ENCODE peak calls at places on chromosome 5, in five cellular contexts. One of them, this sample, is unnamed.

GRCh38 chr5:35066260-35066795 is 18.6 kb upstream of the AGXT2 start:
- DNase-seq in lung: no peak
- DNase-seq in OCI-LY7: no peak
- DNase-seq in cardiac fibroblast: no peak
- DNase-seq in epithelial cell of esophagus: no peak
- DNase-seq in this sample: peak

GRCh38 chr5:169701910-169702451 is 64.9 kb downstream of the DOCK2 start:
- DNase-seq in OCI-LY7: peak
- DNase-seq in lung: no peak
- DNase-seq in epithelial cell of esophagus: peak
- DNase-seq in cardiac fibroblast: peak
- DNase-seq in this sample: no peak

GRCh38 chr5:175684931-175685330 is 27.1 kb downstream of the HRH2 start:
- DNase-seq in cardiac fibroblast: no peak
- DNase-seq in OCI-LY7: no peak
- DNase-seq in lung: no peak
- DNase-seq in epithelial cell of esophagus: no peak
- DNase-seq in this sample: no peak

GRCh38 chr5:156327306-156327705 is 342 bp downstream of the SGCD start:
- DNase-seq in lung: no peak
- DNase-seq in cardiac fibroblast: no peak
- DNase-seq in OCI-LY7: no peak
- DNase-seq in epithelial cell of esophagus: no peak
- DNase-seq in this sample: no peak

GRCh38 chr5:152631217-152631616 is 226.1 kb upstream of the NMUR2 start:
- DNase-seq in OCI-LY7: no peak
- DNase-seq in epithelial cell of esophagus: no peak
- DNase-seq in lung: no peak
- DNase-seq in cardiac fibroblast: no peak
- DNase-seq in this sample: no peak

GRCh38 chr5:151869843-151870242 is 54.8 kb downstream of the GLRA1 start:
- DNase-seq in OCI-LY7: no peak
- DNase-seq in lung: no peak
- DNase-seq in cardiac fibroblast: no peak
- DNase-seq in epithelial cell of esophagus: no peak
- DNase-seq in this sample: no peak

GRCh38 chr5:62029303-62029702 is 276.7 kb upstream of the KIF2A start:
- DNase-seq in OCI-LY7: no peak
- DNase-seq in cardiac fibroblast: peak
- DNase-seq in lung: no peak
- DNase-seq in epithelial cell of esophagus: peak
- DNase-seq in this sample: no peak

GRCh38 chr5:16615737-16616535 is 861 bp downstream of the RETREG1 start:
- DNase-seq in cardiac fibroblast: no peak
- DNase-seq in epithelial cell of esophagus: peak
- DNase-seq in lung: no peak
- DNase-seq in OCI-LY7: no peak
- DNase-seq in this sample: no peak

GRCh38 chr5:175878544-175879438 is 7.4 kb downstream of the CPLX2 start:
- DNase-seq in OCI-LY7: no peak
- DNase-seq in lung: no peak
- DNase-seq in epithelial cell of esophagus: no peak
- DNase-seq in cardiac fibroblast: no peak
- DNase-seq in this sample: no peak

GRCh38 chr5:172188893-172189692 is 1.1 kb upstream of the STK10 start:
- DNase-seq in lung: no peak
- DNase-seq in OCI-LY7: no peak
- DNase-seq in epithelial cell of esophagus: no peak
- DNase-seq in cardiac fibroblast: no peak
- DNase-seq in this sample: no peak

GRCh38 chr5:96175090-96175489 is 213.4 kb upstream of the ELL2 start:
- DNase-seq in OCI-LY7: peak
- DNase-seq in epithelial cell of esophagus: peak
- DNase-seq in lung: no peak
- DNase-seq in cardiac fibroblast: peak
- DNase-seq in this sample: no peak
- TF ChIP-seq CTCF in OCI-LY7: peak
- TF ChIP-seq CTCF in epithelial cell of esophagus: peak
- TF ChIP-seq CTCF in lung: no peak
- TF ChIP-seq CTCF in cardiac fibroblast: peak
- TF ChIP-seq CTCF in this sample: peak

GRCh38 chr5:116145416-116145815 is 60.6 kb downstream of the COMMD10 start:
- DNase-seq in cardiac fibroblast: no peak
- DNase-seq in lung: no peak
- DNase-seq in epithelial cell of esophagus: no peak
- DNase-seq in OCI-LY7: no peak
- DNase-seq in this sample: no peak

GRCh38 chr5:116144103-116144502 is 59.3 kb downstream of the COMMD10 start:
- DNase-seq in cardiac fibroblast: peak
- DNase-seq in lung: no peak
- DNase-seq in epithelial cell of esophagus: peak
- DNase-seq in OCI-LY7: no peak
- DNase-seq in this sample: no peak

GRCh38 chr5:116137544-116138378 is 52.9 kb downstream of the COMMD10 start:
- DNase-seq in OCI-LY7: peak
- DNase-seq in lung: no peak
- DNase-seq in epithelial cell of esophagus: peak
- DNase-seq in cardiac fibroblast: peak
- DNase-seq in this sample: peak

GRCh38 chr5:116142495-116142894 is 57.7 kb downstream of the COMMD10 start:
- DNase-seq in cardiac fibroblast: no peak
- DNase-seq in lung: no peak
- DNase-seq in OCI-LY7: no peak
- DNase-seq in epithelial cell of esophagus: no peak
- DNase-seq in this sample: no peak
- TF ChIP-seq CTCF in cardiac fibroblast: peak
- TF ChIP-seq CTCF in lung: no peak
- TF ChIP-seq CTCF in OCI-LY7: peak
- TF ChIP-seq CTCF in epithelial cell of esophagus: no peak
- TF ChIP-seq CTCF in this sample: no peak

GRCh38 chr5:127725673-127726072 is 22.5 kb downstream of the CCDC192 start:
- DNase-seq in epithelial cell of esophagus: no peak
- DNase-seq in OCI-LY7: no peak
- DNase-seq in cardiac fibroblast: no peak
- DNase-seq in lung: no peak
- DNase-seq in this sample: no peak
- TF ChIP-seq CTCF in epithelial cell of esophagus: no peak
- TF ChIP-seq CTCF in OCI-LY7: no peak
- TF ChIP-seq CTCF in cardiac fibroblast: no peak
- TF ChIP-seq CTCF in lung: no peak
- TF ChIP-seq CTCF in this sample: no peak

GRCh38 chr5:1139806-1140187 is 27.9 kb upstream of the SLC12A7 start:
- DNase-seq in OCI-LY7: no peak
- DNase-seq in cardiac fibroblast: no peak
- DNase-seq in epithelial cell of esophagus: peak
- DNase-seq in lung: no peak
- DNase-seq in this sample: no peak
- TF ChIP-seq CTCF in OCI-LY7: no peak
- TF ChIP-seq CTCF in cardiac fibroblast: no peak
- TF ChIP-seq CTCF in epithelial cell of esophagus: no peak
- TF ChIP-seq CTCF in lung: no peak
- TF ChIP-seq CTCF in this sample: no peak

GRCh38 chr5:39379683-39380082 is 15.4 kb upstream of the C9 start:
- DNase-seq in OCI-LY7: no peak
- DNase-seq in cardiac fibroblast: no peak
- DNase-seq in epithelial cell of esophagus: no peak
- DNase-seq in lung: no peak
- DNase-seq in this sample: no peak

GRCh38 chr5:39371367-39371635 is 7.0 kb upstream of the C9 start:
- DNase-seq in cardiac fibroblast: no peak
- DNase-seq in OCI-LY7: no peak
- DNase-seq in lung: no peak
- DNase-seq in epithelial cell of esophagus: no peak
- DNase-seq in this sample: no peak

GRCh38 chr5:39381376-39381775 is 17.1 kb upstream of the C9 start:
- DNase-seq in OCI-LY7: no peak
- DNase-seq in lung: no peak
- DNase-seq in epithelial cell of esophagus: no peak
- DNase-seq in cardiac fibroblast: no peak
- DNase-seq in this sample: no peak

GRCh38 chr5:39373797-39374196 is 9.5 kb upstream of the C9 start:
- DNase-seq in lung: no peak
- DNase-seq in epithelial cell of esophagus: no peak
- DNase-seq in OCI-LY7: no peak
- DNase-seq in cardiac fibroblast: no peak
- DNase-seq in this sample: no peak

GRCh38 chr5:39376293-39376714 is 12.0 kb upstream of the C9 start:
- DNase-seq in OCI-LY7: peak
- DNase-seq in lung: peak
- DNase-seq in epithelial cell of esophagus: peak
- DNase-seq in cardiac fibroblast: peak
- DNase-seq in this sample: peak
- TF ChIP-seq CTCF in OCI-LY7: peak
- TF ChIP-seq CTCF in lung: peak
- TF ChIP-seq CTCF in epithelial cell of esophagus: peak
- TF ChIP-seq CTCF in cardiac fibroblast: peak
- TF ChIP-seq CTCF in this sample: peak

This sample was measured in GM10248.